ENCODE peak calls at places on chromosomes 6 and 20, in eight cellular contexts. S is A673; H is progenitor cell of endocrine pancreas; N is HEK293T; V is activated CD4-positive, CD25-positive, alpha-beta regulatory T cell; B is B cell; O is ACHN; C is stimulated activated CD8-positive, alpha-beta memory T cell treated with anti-CD3 and anti-CD28 coated beads, Interleukin-2, amount 100 ng/mL, for 48 hours. M is an unnamed sample.

GRCh38 chr6:52505726-52506501 is 70.9 kb downstream of the TRAM2 start:
- DNase-seq in S (no peak), H (no peak), N (no peak), V (no peak), B (peak), O (no peak), C (no peak), M (no peak)

GRCh38 chr6:122878809-122879208 is 89.8 kb downstream of the SMPDL3A start:
- DNase-seq in S (no peak), H (no peak), N (no peak), V (no peak), B (no peak), O (no peak), C (no peak), M (no peak)

GRCh38 chr6:100574836-100575235 is 110.1 kb upstream of the SIM1 start:
- DNase-seq in S (no peak), H (no peak), N (no peak), V (no peak), B (no peak), O (no peak), C (no peak), M (no peak)

GRCh38 chr6:170199716-170200115 is 91.2 kb downstream of the DLL1 start:
- DNase-seq in S (no peak), H (no peak), N (no peak), V (no peak), B (no peak), O (no peak), C (no peak), M (peak)

GRCh38 chr6:159720708-159721107 is 6.6 kb upstream of the WTAP start:
- DNase-seq in S (no peak), H (no peak), N (peak), V (no peak), B (no peak), O (peak), C (no peak), M (no peak)

GRCh38 chr6:126633362-126633761 is 293.4 kb downstream of the CENPW start:
- DNase-seq in S (no peak), H (no peak), N (no peak), V (no peak), B (no peak), O (no peak), C (no peak), M (no peak)

GRCh38 chr20:63351811-63352591 is 9.1 kb downstream of the CHRNA4 start:
- DNase-seq in S (no peak), H (no peak), N (no peak), V (no peak), B (no peak), O (no peak), C (no peak), M (no peak)

GRCh38 chr6:6057442-6058053 is 50.8 kb upstream of the NRN1 start:
- DNase-seq in S (peak), H (no peak), N (peak), V (no peak), B (no peak), O (peak), C (no peak), M (no peak)

GRCh38 chr6:14280766-14281293 is 163.3 kb downstream of the CD83 start:
- DNase-seq in S (no peak), H (no peak), N (no peak), V (no peak), B (no peak), O (no peak), C (no peak), M (peak)

GRCh38 chr6:89200706-89201215 is 16.4 kb downstream of the GABRR1 start:
- DNase-seq in S (no peak), H (no peak), N (no peak), V (no peak), B (no peak), O (no peak), C (no peak), M (peak)

GRCh38 chr20:63162206-63162770 is 53.6 kb downstream of the YTHDF1 start:
- DNase-seq in S (no peak), H (no peak), N (no peak), V (no peak), B (no peak), O (no peak), C (no peak), M (no peak)

GRCh38 chr6:79084693-79085092 is 6.6 kb upstream of the PHIP start:
- DNase-seq in S (no peak), H (no peak), N (no peak), V (no peak), B (no peak), O (no peak), C (no peak), M (no peak)

GRCh38 chr6:25641940-25642666 is 9.9 kb upstream of the SCGN start:
- DNase-seq in S (no peak), H (no peak), N (no peak), V (no peak), B (no peak), O (no peak), C (no peak), M (no peak)

GRCh38 chr6:77620290-77620882 is 32.5 kb upstream of the MEI4 start:
- DNase-seq in S (peak), H (no peak), N (peak), V (no peak), B (no peak), O (peak), C (no peak), M (no peak)

GRCh38 chr6:166365221-166365620 is 17.5 kb downstream of the MPC1 start:
- DNase-seq in S (peak), H (no peak), N (no peak), V (no peak), B (no peak), O (no peak), C (no peak), M (no peak)

GRCh38 chr6:24228681-24229255 is 102.8 kb downstream of the NRSN1 start:
- DNase-seq in S (peak), H (no peak), N (no peak), V (no peak), B (no peak), O (peak), C (no peak), M (no peak)

GRCh38 chr6:144568241-144568640 is 283.1 kb downstream of the UTRN start:
- DNase-seq in S (no peak), H (no peak), N (no peak), V (no peak), B (no peak), O (no peak), C (no peak), M (no peak)

GRCh38 chr6:26304213-26305096 is 60.5 kb upstream of the BTN3A2 start:
- DNase-seq in S (peak), H (no peak), N (no peak), V (no peak), B (peak), O (no peak), C (no peak), M (no peak)

GRCh38 chr20:32159766-32160221 is 47.7 kb downstream of the PLAGL2 start:
- DNase-seq in S (no peak), H (no peak), N (no peak), V (no peak), B (no peak), O (no peak), C (no peak), M (no peak)

GRCh38 chr6:79570802-79571367 is 33.7 kb upstream of the LCA5 start:
- DNase-seq in S (peak), H (no peak), N (peak), V (no peak), B (no peak), O (peak), C (no peak), M (no peak)

M was measured in osteocyte.